ENCODE peak calls at places on chromosomes 6 and 20, in four cellular contexts. O is psoas muscle; R is CD4-positive, alpha-beta T cell; E is mesendoderm. Q is an unnamed sample.

GRCh38 chr6:72798196-72798595 is 176.3 kb downstream of the KCNQ5 start:
- DNase-seq in O (no peak), R (no peak), E (no peak), Q (no peak)

GRCh38 chr6:165929607-165930006 is 238.0 kb downstream of the TBXT start:
- DNase-seq in O (no peak), R (no peak), E (no peak), Q (peak)

GRCh38 chr6:43020847-43021246 is 576 bp upstream of the RRP36 start:
- DNase-seq in O (peak), R (no peak), E (peak), Q (no peak)

GRCh38 chr6:148231572-148231971 is 111.1 kb upstream of the SASH1 start:
- DNase-seq in O (no peak), R (no peak), E (no peak), Q (no peak)

GRCh38 chr6:108684809-108685329 is 124.2 kb downstream of the FOXO3 start:
- DNase-seq in O (no peak), R (no peak), E (no peak), Q (peak)

GRCh38 chr20:49886571-49887203 is 28.6 kb downstream of the SPATA2 start:
- DNase-seq in O (no peak), R (no peak), E (no peak), Q (no peak)

GRCh38 chr6:136613477-136613876 is 63.3 kb upstream of the MAP7 start:
- DNase-seq in O (no peak), R (no peak), E (no peak), Q (no peak)

GRCh38 chr6:167424060-167424673 is 99.3 kb downstream of the TTLL2 start:
- DNase-seq in O (no peak), R (no peak), E (peak), Q (no peak)

GRCh38 chr6:21772467-21772866 is 178.9 kb downstream of the SOX4 start:
- DNase-seq in O (no peak), R (no peak), E (no peak), Q (no peak)

GRCh38 chr6:119201486-119201885 is 123.0 kb upstream of the FAM184A start:
- DNase-seq in O (no peak), R (no peak), E (no peak), Q (no peak)

GRCh38 chr20:43906505-43907034 is 8.1 kb upstream of the TOX2 start:
- DNase-seq in O (no peak), R (no peak), E (no peak), Q (no peak)

GRCh38 chr20:45433316-45433715 is 17.4 kb downstream of the PIGT start:
- DNase-seq in O (peak), R (no peak), E (peak), Q (no peak)

DNA sequence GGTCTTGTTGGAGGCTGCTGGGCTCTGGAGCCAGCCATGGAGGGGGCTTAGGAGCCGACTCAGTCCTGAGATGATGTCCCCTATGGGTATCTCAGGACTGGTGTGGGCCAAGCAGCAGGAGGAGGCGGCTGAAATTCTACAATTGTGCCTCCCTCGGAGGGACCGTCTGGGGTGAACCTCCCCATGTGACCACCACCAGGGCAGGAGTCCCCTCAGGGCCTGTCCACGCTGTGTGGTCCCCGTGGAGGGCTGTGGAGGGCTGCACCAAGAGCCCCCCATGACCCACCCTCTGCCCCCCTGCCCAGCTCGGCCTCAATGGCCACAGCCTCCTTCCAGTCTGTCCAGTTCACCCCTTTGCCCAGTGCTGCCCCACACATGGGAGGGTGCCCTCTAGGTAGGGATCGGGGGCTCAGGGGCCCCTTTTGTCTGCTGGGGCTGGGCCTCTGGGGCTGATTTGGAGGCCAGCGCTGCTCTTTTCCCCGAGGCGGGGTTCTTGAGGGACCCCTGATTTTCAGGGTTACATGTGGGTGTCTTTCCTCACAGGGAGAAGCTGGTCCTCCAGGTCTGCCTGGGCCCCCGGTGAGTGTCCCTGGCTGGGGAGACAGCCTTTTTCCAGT is 1.2 kb downstream of the COL9A3 start:
- DNase-seq in O (no peak), R (no peak), E (no peak), Q (no peak)
- H3K27ac ChIP-seq in O (no peak), R (no peak), E (no peak), Q (no peak)

GRCh38 chr6:35589904-35590303 is 77.2 kb upstream of the TULP1 start:
- DNase-seq in O (no peak), R (no peak), E (no peak), Q (no peak)
- H3K27ac ChIP-seq in O (peak), R (no peak), E (no peak), Q (peak)

GRCh38 chr6:135166515-135166914 is 14.6 kb upstream of the MYB start:
- DNase-seq in O (no peak), R (no peak), E (no peak), Q (no peak)
- H3K27ac ChIP-seq in O (no peak), R (no peak), E (no peak), Q (no peak)

GRCh38 chr6:29679962-29680361 is 990 bp downstream of the ZFP57 start:
- DNase-seq in O (no peak), R (no peak), E (no peak), Q (no peak)

GRCh38 chr6:29675561-29675960 is 5.4 kb downstream of the ZFP57 start:
- DNase-seq in O (no peak), R (no peak), E (no peak), Q (no peak)

GRCh38 chr6:29674008-29674407 is 6.9 kb downstream of the ZFP57 start:
- DNase-seq in O (no peak), R (no peak), E (no peak), Q (no peak)

GRCh38 chr6:29678114-29678513 is 2.8 kb downstream of the ZFP57 start:
- DNase-seq in O (no peak), R (no peak), E (no peak), Q (no peak)

GRCh38 chr6:29676981-29677601 is 3.9 kb downstream of the ZFP57 start:
- DNase-seq in O (no peak), R (no peak), E (peak), Q (no peak)
- H3K27ac ChIP-seq in O (no peak), R (no peak), E (no peak), Q (no peak)

DNA sequence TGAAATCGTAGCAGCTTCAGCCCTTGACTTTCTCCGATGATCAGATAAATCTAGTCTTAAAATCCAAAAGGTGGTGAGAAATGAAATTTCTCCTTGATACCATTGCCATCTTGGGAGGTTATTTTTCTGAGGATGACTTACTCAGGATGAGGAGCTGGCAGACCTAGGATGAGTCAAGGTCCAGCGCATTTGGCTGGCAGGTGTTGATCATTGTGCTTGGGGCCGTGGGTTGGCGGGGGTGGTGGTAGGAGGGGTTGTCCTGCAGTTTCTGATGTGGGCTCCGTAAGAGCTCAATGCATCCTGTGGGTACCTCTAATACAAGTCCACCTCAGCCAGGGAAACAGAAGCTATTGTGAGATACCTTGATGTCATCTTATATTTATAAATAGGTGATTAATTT is 148.3 kb upstream of the SCGN start:
- DNase-seq in O (no peak), R (no peak), E (no peak), Q (no peak)
- H3K27ac ChIP-seq in O (no peak), R (no peak), E (no peak), Q (no peak)

GRCh38 chr20:62358171-62358719 is 8.9 kb downstream of the LAMA5 start:
- DNase-seq in O (peak), R (no peak), E (no peak), Q (peak)
- H3K27ac ChIP-seq in O (peak), R (no peak), E (no peak), Q (peak)

GRCh38 chr20:3916347-3916746 is 27.2 kb downstream of the PANK2 start:
- DNase-seq in O (no peak), R (no peak), E (no peak), Q (no peak)
- H3K27ac ChIP-seq in O (no peak), R (no peak), E (no peak), Q (peak)

DNA sequence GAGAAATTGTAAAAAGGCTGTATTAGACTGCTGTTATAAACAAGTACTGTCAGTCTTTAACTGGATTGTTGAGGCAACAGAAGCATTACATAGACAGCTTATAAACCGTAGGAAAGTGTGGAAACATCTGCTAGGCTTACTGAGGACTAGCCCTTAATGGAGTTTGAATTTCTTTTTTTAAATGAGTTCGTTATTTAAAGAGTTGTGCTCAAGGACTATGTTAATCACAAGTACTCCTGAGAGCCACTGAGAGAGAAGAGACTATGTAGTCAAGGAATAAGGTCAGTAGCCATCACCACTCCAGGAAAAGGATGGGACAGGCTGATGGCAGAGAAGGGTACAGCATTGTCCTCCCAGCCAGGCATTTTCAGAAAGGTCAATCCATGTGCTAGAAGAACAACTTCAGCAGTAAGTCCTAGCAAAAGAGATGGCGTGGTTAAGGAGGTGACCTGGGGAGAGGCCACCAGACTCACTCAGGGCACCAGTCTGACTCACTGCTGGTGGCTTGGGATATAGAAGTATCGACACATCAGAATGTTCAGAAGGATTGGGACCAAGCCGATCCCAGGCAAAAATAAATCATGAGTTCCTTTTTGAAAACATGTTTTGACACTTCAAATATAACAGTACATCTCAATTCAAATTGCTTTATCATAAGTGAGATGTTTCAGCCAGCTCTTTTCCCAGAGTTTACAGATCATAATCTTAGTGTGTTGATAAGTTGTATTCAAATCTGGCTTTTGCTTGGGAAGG is 6.4 kb downstream of the RPS12 start:
- DNase-seq in O (no peak), R (no peak), E (peak), Q (no peak)
- H3K27ac ChIP-seq in O (peak), R (no peak), E (no peak), Q (peak)

GRCh38 chr6:105382477-105382876 is 20.4 kb downstream of the PREP start:
- DNase-seq in O (no peak), R (no peak), E (no peak), Q (no peak)

GRCh38 chr6:105384004-105384403 is 18.9 kb downstream of the PREP start:
- DNase-seq in O (no peak), R (no peak), E (peak), Q (no peak)

GRCh38 chr6:105382918-105383317 is 20.0 kb downstream of the PREP start:
- DNase-seq in O (no peak), R (no peak), E (no peak), Q (no peak)

DNA sequence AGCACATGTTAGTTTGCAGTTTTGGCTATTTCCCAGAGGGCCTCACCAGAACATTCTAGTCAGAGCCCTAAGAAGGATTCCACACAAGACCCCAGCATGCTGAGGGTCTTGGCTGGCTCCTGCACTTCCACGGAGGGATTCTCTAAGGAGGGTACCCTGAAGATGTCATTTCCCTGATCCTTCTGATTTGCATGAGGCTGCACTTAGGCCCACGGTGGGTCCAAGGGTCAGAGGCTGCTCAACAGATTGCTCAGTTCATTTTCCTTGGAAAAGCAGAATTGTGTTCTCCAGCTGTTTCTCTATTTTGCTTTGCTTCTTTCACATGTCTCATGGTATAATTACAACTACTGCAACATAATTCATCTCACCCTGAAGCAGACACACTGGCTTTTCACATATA is 22.2 kb downstream of the PREP start:
- DNase-seq in O (no peak), R (no peak), E (no peak), Q (no peak)
- H3K27ac ChIP-seq in O (no peak), R (no peak), E (no peak), Q (no peak)

Q was measured in left lung.